ENCODE peak calls at places on chromosomes 3 and 15, in nine cellular contexts. A is A549, H is fibroblast of the aortic adventitia, D is IMR-90, C is choroid plexus epithelial cell, J is neural progenitor cell, Z is GM06990, V is heart right ventricle, Q is AG09309. T is an unnamed sample.
A peak's percentile ranks its signal among the peaks of the same experiment; 100 is the strongest.

GRCh38 chr3:115999001-115999400 is 375.7 kb downstream of the GAP43 start:
- DNase-seq in Q (no peak), V (no peak), C (no peak), H (no peak), J (no peak), D (no peak), A (no peak), Z (no peak), T (no peak)

GRCh38 chr3:49276475-49277356 is at the start of gene C3orf62:
- DNase-seq in J (peak; percentile 51), A (peak; percentile 28), Q (peak; percentile 38), H (peak; percentile 79), C (peak; percentile 89), Z (peak; percentile 83), D (peak; percentile 73), V (peak; percentile 96), T (peak; percentile 84)

GRCh38 chr3:112477891-112478290 is 21.4 kb downstream of the BTLA start:
- DNase-seq in A (no peak), D (no peak), J (no peak), C (no peak), V (no peak), H (no peak), Q (no peak), Z (no peak), T (no peak)

GRCh38 chr3:45154641-45155147 is 8.5 kb upstream of the CDCP1 start:
- DNase-seq in C (peak; percentile 35), Z (no peak), H (no peak), D (peak; percentile 69), V (no peak), A (no peak), J (no peak), Q (no peak), T (peak; percentile 28)

GRCh38 chr3:181735921-181736320 is 24.2 kb downstream of the SOX2 start:
- DNase-seq in D (no peak), J (no peak), Q (no peak), A (no peak), C (no peak), V (no peak), H (no peak), Z (no peak), T (no peak)

GRCh38 chr15:53910852-53911251 is 67.4 kb upstream of the UNC13C start:
- DNase-seq in H (no peak), J (no peak), A (no peak), Q (no peak), Z (no peak), C (no peak), V (no peak), D (no peak), T (no peak)

GRCh38 chr3:42078686-42079085 is 12.5 kb upstream of the TRAK1 start:
- DNase-seq in D (no peak), H (no peak), Q (no peak), J (no peak), Z (no peak), V (no peak), C (no peak), A (no peak), T (no peak)

GRCh38 chr3:29279830-29280229 is 1.0 kb upstream of the RBMS3 start:
- DNase-seq in Z (no peak), V (no peak), D (peak; percentile 43), H (peak; percentile 40), Q (no peak), J (no peak), C (no peak), A (no peak), T (peak; percentile 42)

GRCh38 chr3:110248666-110249065 is 823.0 kb upstream of the NECTIN3 start:
- DNase-seq in A (no peak), V (no peak), C (peak; percentile 63), Q (no peak), Z (no peak), H (no peak), D (peak; percentile 52), J (no peak), T (peak; percentile 11)

GRCh38 chr3:67380118-67380517 is 274.3 kb downstream of the SUCLG2 start:
- DNase-seq in Z (no peak), H (no peak), A (no peak), Q (no peak), J (no peak), C (no peak), D (no peak), V (no peak), T (no peak)

GRCh38 chr3:28940530-28940929 is 340.3 kb upstream of the RBMS3 start:
- DNase-seq in C (peak; percentile 98), Z (peak; percentile 69), A (no peak), J (no peak), D (peak; percentile 92), H (peak; percentile 93), Q (peak; percentile 86), V (no peak), T (peak; percentile 90)

GRCh38 chr15:74345051-74345450 is 22.4 kb downstream of the CYP11A1 start:
- DNase-seq in Q (no peak), Z (no peak), A (no peak), H (no peak), D (peak; percentile 44), C (peak; percentile 40), V (no peak), J (no peak), T (peak; percentile 46)

GRCh38 chr15:87357608-87358007 is 898.9 kb downstream of the NTRK3 start:
- DNase-seq in C (no peak), D (no peak), H (no peak), V (no peak), J (no peak), A (no peak), Q (no peak), Z (no peak), T (no peak)

GRCh38 chr3:133849346-133849745 is 43.7 kb downstream of the SRPRB start:
- DNase-seq in Z (no peak), D (no peak), J (no peak), V (no peak), C (no peak), Q (no peak), A (no peak), H (no peak), T (no peak)

GRCh38 chr3:58333206-58334012 is 717 bp downstream of the PXK start:
- DNase-seq in Z (peak; percentile 60), V (peak; percentile 16), A (no peak), H (peak; percentile 42), J (peak; percentile 55), D (no peak), C (peak; percentile 51), Q (no peak), T (peak; percentile 39)

GRCh38 chr3:12143949-12144504 is 14.7 kb downstream of the TIMP4 start:
- DNase-seq in Q (no peak), V (peak; percentile 54), Z (no peak), C (peak; percentile 95), D (peak; percentile 81), A (no peak), H (peak; percentile 63), J (no peak), T (peak; percentile 98)
- H3K4me3 ChIP-seq in Q (no peak overlapping the region), V (no peak overlapping the region), Z (no peak overlapping the region), C (no peak overlapping the region), D (no peak overlapping the region), A (no peak overlapping the region), H (no peak overlapping the region), J (no peak overlapping the region), T (no peak overlapping the region)

GRCh38 chr3:62632510-62633294 is 242.5 kb downstream of the CADPS start:
- DNase-seq in C (no peak), A (no peak), H (no peak), Q (no peak), V (no peak), D (no peak), Z (no peak), J (peak; percentile 28), T (no peak)
- TF ChIP-seq CTCF in C (peak; percentile 30), A (no peak), H (no peak), Q (peak; percentile 39), V (peak; percentile 8), D (no peak), Z (no peak), J (peak; percentile 48), T (no peak)

GRCh38 chr3:149333518-149333859 is at the start of gene TM4SF18:
- DNase-seq in H (no peak), V (no peak), J (no peak), A (no peak), C (peak; percentile 24), D (no peak), Q (no peak), Z (no peak), T (no peak)

GRCh38 chr3:149336925-149337324 is 3.5 kb upstream of the TM4SF18 start:
- DNase-seq in A (no peak), Q (no peak), Z (no peak), D (no peak), H (peak; percentile 53), V (no peak), C (no peak), J (no peak), T (no peak)

GRCh38 chr3:149330609-149331008 is 2.8 kb downstream of the TM4SF18 start:
- DNase-seq in Z (no peak), J (no peak), H (peak; percentile 13), C (no peak), V (no peak), A (no peak), Q (no peak), D (peak; percentile 31), T (no peak)

GRCh38 chr3:149332781-149333517 is 487 bp downstream of the TM4SF18 start:
- DNase-seq in D (no peak), V (no peak), A (no peak), Z (no peak), H (no peak), C (peak; percentile 30), J (peak; percentile 9), Q (no peak), T (no peak)

DNA sequence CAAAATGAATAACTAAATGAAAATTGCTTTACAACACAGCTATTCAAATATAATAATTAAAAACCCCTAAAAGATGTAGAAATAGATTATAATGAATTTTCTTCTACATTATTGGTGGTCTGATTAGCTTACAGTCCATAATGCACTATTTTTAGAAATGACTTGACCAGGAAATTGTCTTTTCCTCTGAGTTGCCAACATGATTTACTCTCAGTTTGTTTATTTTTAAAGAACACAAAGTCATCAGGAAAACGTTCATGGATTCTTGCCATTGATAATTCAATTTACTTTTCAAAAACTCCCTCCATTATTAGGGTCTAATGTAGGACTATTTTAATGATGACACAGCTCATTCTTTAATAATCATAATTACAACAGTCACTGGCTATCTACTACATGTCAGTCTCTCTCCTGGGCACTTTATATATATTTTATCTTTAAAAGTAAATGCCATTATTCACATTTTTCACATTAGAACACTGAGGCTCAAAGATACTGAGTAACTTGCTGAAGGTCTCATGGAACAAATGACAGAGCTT is 1.1 kb downstream of the TM4SF18 start:
- DNase-seq in H (peak; percentile 18), V (no peak), A (no peak), D (peak; percentile 53), C (no peak), J (no peak), Q (no peak), Z (no peak), T (no peak)
- H3K4me3 ChIP-seq in H (no peak overlapping the region), V (peak overlapping the region; percentile 27), A (peak overlapping the region; percentile 39), D (no peak overlapping the region), C (no peak overlapping the region), J (no peak overlapping the region), Q (no peak overlapping the region), Z (no peak overlapping the region), T (no peak overlapping the region)

DNA sequence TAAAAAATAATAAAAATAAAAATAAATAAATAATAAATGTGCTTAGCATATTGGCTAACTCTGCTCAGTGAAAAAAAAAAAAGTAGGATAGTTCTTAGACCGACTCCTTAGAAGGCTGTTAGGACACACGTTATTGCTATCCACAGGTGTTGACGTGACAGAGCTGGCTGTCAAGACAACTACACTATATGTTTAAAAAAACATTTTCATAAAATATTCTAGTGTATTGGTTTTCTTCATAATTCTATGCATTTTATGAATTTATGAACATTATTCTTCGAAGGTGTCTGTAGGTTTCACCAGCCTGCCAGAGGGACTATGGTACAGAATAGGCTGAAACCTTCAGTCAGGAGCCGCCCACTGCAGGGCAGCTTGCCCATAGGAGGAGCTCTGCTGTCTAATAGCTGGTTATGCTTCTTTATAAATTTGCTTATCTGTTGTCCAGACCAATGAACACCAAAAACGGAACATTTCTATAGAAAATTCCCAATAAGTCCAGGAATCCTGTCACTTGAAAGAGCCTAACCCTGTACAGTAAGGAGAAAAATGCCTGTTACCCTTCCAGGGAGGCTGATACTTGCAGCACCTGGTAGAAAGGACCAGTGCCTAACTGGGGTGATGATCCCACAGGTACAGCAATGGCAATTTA is 9.1 kb downstream of the TM4SF1 start:
- DNase-seq in C (no peak), A (no peak), Z (no peak), D (peak; percentile 59), Q (no peak), H (no peak), J (no peak), V (no peak), T (peak; percentile 60)
- TF ChIP-seq CTCF in C (peak; percentile 23), A (peak; percentile 19), Z (no peak), D (no peak), Q (no peak), H (no peak), J (no peak), V (no peak), T (no peak)

T was measured in fibroblast of pulmonary artery.